ENCODE peak calls at places on chromosomes 11 and 22, in four cellular contexts. E is memory B cell; V is tibial artery; N is CD4-positive, alpha-beta T cell. L is an unnamed sample.

GRCh38 chr11:119369035-119369925 is 12.2 kb downstream of the USP2 start:
- DNase-seq in E (no peak), V (no peak), N (no peak), L (no peak)

GRCh38 chr11:12114487-12115033 is 4.2 kb downstream of the MICAL2 start:
- DNase-seq in E (no peak), V (peak), N (no peak), L (no peak)

GRCh38 chr22:37044634-37045625 is 6.6 kb upstream of the KCTD17 start:
- DNase-seq in E (no peak), V (no peak), N (no peak), L (no peak)

GRCh38 chr11:85595285-85595884 is 31.8 kb downstream of the DLG2 start:
- DNase-seq in E (peak), V (no peak), N (no peak), L (no peak)

GRCh38 chr22:24926849-24927579 is 19.5 kb downstream of the LHFPL7 start:
- DNase-seq in E (no peak), V (no peak), N (no peak), L (no peak)

GRCh38 chr22:23263651-23264555 is 83.6 kb downstream of the BCR start:
- DNase-seq in E (peak), V (no peak), N (no peak), L (peak)

GRCh38 chr11:132234878-132235277 is 864.5 kb downstream of the NTM start:
- DNase-seq in E (no peak), V (no peak), N (no peak), L (no peak)

GRCh38 chr11:3102641-3102921 is 45.4 kb upstream of the CARS1 start:
- DNase-seq in E (no peak), V (peak), N (no peak), L (no peak)

GRCh38 chr11:103997082-103997481 is 39.4 kb upstream of the DDI1 start:
- DNase-seq in E (no peak), V (no peak), N (no peak), L (no peak)

GRCh38 chr22:47608421-47608820 is 846.0 kb downstream of the TBC1D22A start:
- DNase-seq in E (no peak), V (peak), N (no peak), L (no peak)

GRCh38 chr11:19658344-19658743 is 54.3 kb upstream of the NAV2 start:
- DNase-seq in E (no peak), V (no peak), N (no peak), L (no peak)

GRCh38 chr11:60251485-60252207 is 8.7 kb upstream of the MS4A4E start:
- DNase-seq in E (no peak), V (no peak), N (no peak), L (no peak)

GRCh38 chr22:50085211-50085999 is at the start of gene MLC1:
- DNase-seq in E (no peak), V (no peak), N (no peak), L (no peak)

GRCh38 chr11:130023204-130023603 is 20.6 kb upstream of the PRDM10 start:
- DNase-seq in E (peak), V (no peak), N (no peak), L (no peak)

GRCh38 chr11:1460396-1460795 is 26.2 kb downstream of the MOB2 start:
- DNase-seq in E (no peak), V (peak), N (no peak), L (no peak)

GRCh38 chr11:25628030-25628429 is 703.9 kb upstream of the ANO3 start:
- DNase-seq in E (no peak), V (no peak), N (no peak), L (no peak)

GRCh38 chr11:113862430-113862829 is 12.9 kb downstream of the USP28 start:
- DNase-seq in E (no peak), V (no peak), N (no peak), L (no peak)